ENCODE peak calls at places on chromosomes 1 and 21, in ten cellular contexts. One of them, this sample, is unnamed.

GRCh38 chr1:28155628-28156027 is 20.9 kb downstream of the PTAFR start:
- DNase-seq in spleen: no peak
- DNase-seq in pancreas: no peak
- DNase-seq in left ventricle myocardium inferior: no peak
- DNase-seq in cardiac muscle cell: no peak
- DNase-seq in astrocyte: no peak
- DNase-seq in mesendoderm: no peak
- DNase-seq in CD8-positive, alpha-beta memory T cell: no peak
- DNase-seq in hepatocyte: no peak
- DNase-seq in psoas muscle: no peak
- DNase-seq in this sample: no peak

GRCh38 chr1:110003747-110004428 is 19.3 kb downstream of the AHCYL1 start:
- DNase-seq in hepatocyte: peak; percentile 91
- DNase-seq in mesendoderm: peak; percentile 99
- DNase-seq in left ventricle myocardium inferior: peak; percentile 51
- DNase-seq in CD8-positive, alpha-beta memory T cell: no peak
- DNase-seq in psoas muscle: peak; percentile 82
- DNase-seq in pancreas: peak; percentile 53
- DNase-seq in cardiac muscle cell: peak; percentile 98
- DNase-seq in astrocyte: peak; percentile 99
- DNase-seq in spleen: no peak
- DNase-seq in this sample: no peak

GRCh38 chr1:40862008-40862863 is at the start of gene CITED4:
- DNase-seq in spleen: peak; percentile 99
- DNase-seq in hepatocyte: peak; percentile 97
- DNase-seq in pancreas: peak; percentile 99
- DNase-seq in CD8-positive, alpha-beta memory T cell: peak; percentile 98
- DNase-seq in left ventricle myocardium inferior: peak; percentile 96
- DNase-seq in astrocyte: peak; percentile 61
- DNase-seq in psoas muscle: peak; percentile 95
- DNase-seq in cardiac muscle cell: peak; percentile 93
- DNase-seq in mesendoderm: peak; percentile 97
- DNase-seq in this sample: peak; percentile 97

GRCh38 chr1:152309955-152310354 is 15.1 kb downstream of the FLG start:
- DNase-seq in CD8-positive, alpha-beta memory T cell: no peak
- DNase-seq in pancreas: no peak
- DNase-seq in astrocyte: no peak
- DNase-seq in hepatocyte: no peak
- DNase-seq in left ventricle myocardium inferior: no peak
- DNase-seq in cardiac muscle cell: no peak
- DNase-seq in mesendoderm: no peak
- DNase-seq in psoas muscle: no peak
- DNase-seq in spleen: no peak
- DNase-seq in this sample: no peak

GRCh38 chr1:226679853-226680516 is 59.1 kb downstream of the ITPKB start:
- DNase-seq in pancreas: peak; percentile 87
- DNase-seq in mesendoderm: peak; percentile 100
- DNase-seq in psoas muscle: peak; percentile 85
- DNase-seq in spleen: peak; percentile 95
- DNase-seq in cardiac muscle cell: peak; percentile 89
- DNase-seq in hepatocyte: peak; percentile 86
- DNase-seq in left ventricle myocardium inferior: peak; percentile 90
- DNase-seq in CD8-positive, alpha-beta memory T cell: peak; percentile 89
- DNase-seq in astrocyte: peak; percentile 70
- DNase-seq in this sample: peak; percentile 81

GRCh38 chr1:184032306-184033135 is 5.0 kb downstream of the COLGALT2 start:
- DNase-seq in hepatocyte: no peak
- DNase-seq in left ventricle myocardium inferior: no peak
- DNase-seq in cardiac muscle cell: no peak
- DNase-seq in CD8-positive, alpha-beta memory T cell: no peak
- DNase-seq in mesendoderm: no peak
- DNase-seq in astrocyte: no peak
- DNase-seq in psoas muscle: no peak
- DNase-seq in pancreas: no peak
- DNase-seq in spleen: no peak
- DNase-seq in this sample: no peak

GRCh38 chr1:111463029-111463683 is 10.6 kb upstream of the C1orf162 start:
- DNase-seq in spleen: no peak
- DNase-seq in psoas muscle: no peak
- DNase-seq in CD8-positive, alpha-beta memory T cell: no peak
- DNase-seq in left ventricle myocardium inferior: no peak
- DNase-seq in astrocyte: peak; percentile 79
- DNase-seq in cardiac muscle cell: peak; percentile 60
- DNase-seq in mesendoderm: no peak
- DNase-seq in hepatocyte: no peak
- DNase-seq in pancreas: no peak
- DNase-seq in this sample: no peak

GRCh38 chr21:27369234-27369633 is 402.3 kb upstream of the ADAMTS5 start:
- DNase-seq in spleen: no peak
- DNase-seq in hepatocyte: no peak
- DNase-seq in CD8-positive, alpha-beta memory T cell: no peak
- DNase-seq in astrocyte: no peak
- DNase-seq in left ventricle myocardium inferior: no peak
- DNase-seq in cardiac muscle cell: no peak
- DNase-seq in mesendoderm: no peak
- DNase-seq in pancreas: no peak
- DNase-seq in psoas muscle: no peak
- DNase-seq in this sample: no peak

GRCh38 chr1:239386453-239387303 is at the start of gene CHRM3:
- DNase-seq in spleen: no peak
- DNase-seq in pancreas: peak; percentile 89
- DNase-seq in astrocyte: peak; percentile 64
- DNase-seq in left ventricle myocardium inferior: no peak
- DNase-seq in mesendoderm: peak; percentile 85
- DNase-seq in psoas muscle: peak; percentile 11
- DNase-seq in CD8-positive, alpha-beta memory T cell: no peak
- DNase-seq in cardiac muscle cell: peak; percentile 24
- DNase-seq in hepatocyte: peak; percentile 75
- DNase-seq in this sample: no peak

GRCh38 chr1:56578963-56579875 is at the start of gene PLPP3:
- DNase-seq in psoas muscle: peak; percentile 83
- DNase-seq in left ventricle myocardium inferior: peak; percentile 87
- DNase-seq in hepatocyte: peak; percentile 92
- DNase-seq in spleen: peak; percentile 91
- DNase-seq in CD8-positive, alpha-beta memory T cell: no peak
- DNase-seq in astrocyte: peak; percentile 89
- DNase-seq in pancreas: peak; percentile 88
- DNase-seq in cardiac muscle cell: peak; percentile 94
- DNase-seq in mesendoderm: peak; percentile 93
- DNase-seq in this sample: no peak

GRCh38 chr1:21919520-21919919 is 17.6 kb downstream of the HSPG2 start:
- DNase-seq in hepatocyte: no peak
- DNase-seq in mesendoderm: no peak
- DNase-seq in astrocyte: peak; percentile 77
- DNase-seq in left ventricle myocardium inferior: no peak
- DNase-seq in CD8-positive, alpha-beta memory T cell: no peak
- DNase-seq in spleen: no peak
- DNase-seq in pancreas: no peak
- DNase-seq in psoas muscle: no peak
- DNase-seq in cardiac muscle cell: peak; percentile 62
- DNase-seq in this sample: no peak

GRCh38 chr1:99648107-99648506 is 2.2 kb downstream of the PALMD start:
- DNase-seq in pancreas: no peak
- DNase-seq in spleen: no peak
- DNase-seq in cardiac muscle cell: no peak
- DNase-seq in left ventricle myocardium inferior: peak; percentile 73
- DNase-seq in CD8-positive, alpha-beta memory T cell: no peak
- DNase-seq in astrocyte: no peak
- DNase-seq in psoas muscle: peak; percentile 63
- DNase-seq in hepatocyte: peak; percentile 21
- DNase-seq in mesendoderm: peak; percentile 60
- DNase-seq in this sample: no peak

GRCh38 chr1:90246069-90246468 is 251.2 kb downstream of the ZNF326 start:
- DNase-seq in mesendoderm: no peak
- DNase-seq in psoas muscle: no peak
- DNase-seq in astrocyte: no peak
- DNase-seq in CD8-positive, alpha-beta memory T cell: no peak
- DNase-seq in left ventricle myocardium inferior: no peak
- DNase-seq in cardiac muscle cell: no peak
- DNase-seq in pancreas: no peak
- DNase-seq in spleen: no peak
- DNase-seq in hepatocyte: no peak
- DNase-seq in this sample: no peak

DNA sequence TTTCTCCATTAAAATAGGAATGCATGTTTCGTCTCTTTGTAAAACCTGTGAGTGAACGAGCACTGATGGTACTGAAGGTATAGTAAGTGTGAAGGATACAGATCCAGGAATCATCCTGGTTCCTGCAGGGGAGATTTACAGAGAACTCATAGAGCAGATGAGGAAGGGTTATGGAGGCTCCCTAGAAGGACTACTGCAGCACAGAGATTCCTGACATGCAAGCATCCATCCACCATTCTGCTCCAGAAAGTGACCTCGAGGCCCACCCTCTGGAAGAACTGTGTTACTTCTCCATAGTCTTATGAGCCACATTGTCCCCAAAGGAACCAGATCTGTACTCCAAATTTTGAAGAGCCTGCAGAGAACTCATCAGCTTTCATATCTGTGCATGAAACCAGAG is 14.5 kb downstream of the MKNK1 start:
- DNase-seq in pancreas: no peak
- DNase-seq in left ventricle myocardium inferior: no peak
- DNase-seq in CD8-positive, alpha-beta memory T cell: no peak
- DNase-seq in spleen: no peak
- DNase-seq in hepatocyte: no peak
- DNase-seq in psoas muscle: no peak
- DNase-seq in mesendoderm: no peak
- DNase-seq in cardiac muscle cell: no peak
- DNase-seq in astrocyte: no peak
- DNase-seq in this sample: no peak
- H3K36me3 ChIP-seq in pancreas: peaks cover 32% of the 10 kb centered on the region
- H3K36me3 ChIP-seq in left ventricle myocardium inferior: peaks cover 89% of the 10 kb centered on the region
- H3K36me3 ChIP-seq in CD8-positive, alpha-beta memory T cell: peaks cover 28% of the 10 kb centered on the region
- H3K36me3 ChIP-seq in spleen: peaks cover 92% of the 10 kb centered on the region
- H3K36me3 ChIP-seq in hepatocyte: no peaks in the 10 kb centered on the region
- H3K36me3 ChIP-seq in psoas muscle: peaks cover 14% of the 10 kb centered on the region
- H3K36me3 ChIP-seq in mesendoderm: no peaks in the 10 kb centered on the region
- H3K36me3 ChIP-seq in cardiac muscle cell: peaks cover 2% of the 10 kb centered on the region
- H3K36me3 ChIP-seq in astrocyte: peaks cover 11% of the 10 kb centered on the region
- H3K36me3 ChIP-seq in this sample: peaks cover 29% of the 10 kb centered on the region

GRCh38 chr1:192764675-192765074 is 44.2 kb upstream of the RGS2 start:
- DNase-seq in CD8-positive, alpha-beta memory T cell: no peak
- DNase-seq in psoas muscle: no peak
- DNase-seq in left ventricle myocardium inferior: no peak
- DNase-seq in spleen: no peak
- DNase-seq in cardiac muscle cell: no peak
- DNase-seq in hepatocyte: no peak
- DNase-seq in pancreas: no peak
- DNase-seq in mesendoderm: no peak
- DNase-seq in astrocyte: no peak
- DNase-seq in this sample: no peak
- H3K36me3 ChIP-seq in CD8-positive, alpha-beta memory T cell: no peaks in the 10 kb centered on the region
- H3K36me3 ChIP-seq in psoas muscle: no peaks in the 10 kb centered on the region
- H3K36me3 ChIP-seq in left ventricle myocardium inferior: no peaks in the 10 kb centered on the region
- H3K36me3 ChIP-seq in spleen: no peaks in the 10 kb centered on the region
- H3K36me3 ChIP-seq in cardiac muscle cell: no peaks in the 10 kb centered on the region
- H3K36me3 ChIP-seq in hepatocyte: no peaks in the 10 kb centered on the region
- H3K36me3 ChIP-seq in pancreas: no peaks in the 10 kb centered on the region
- H3K36me3 ChIP-seq in mesendoderm: no peaks in the 10 kb centered on the region
- H3K36me3 ChIP-seq in astrocyte: no peaks in the 10 kb centered on the region
- H3K36me3 ChIP-seq in this sample: no peaks in the 10 kb centered on the region

DNA sequence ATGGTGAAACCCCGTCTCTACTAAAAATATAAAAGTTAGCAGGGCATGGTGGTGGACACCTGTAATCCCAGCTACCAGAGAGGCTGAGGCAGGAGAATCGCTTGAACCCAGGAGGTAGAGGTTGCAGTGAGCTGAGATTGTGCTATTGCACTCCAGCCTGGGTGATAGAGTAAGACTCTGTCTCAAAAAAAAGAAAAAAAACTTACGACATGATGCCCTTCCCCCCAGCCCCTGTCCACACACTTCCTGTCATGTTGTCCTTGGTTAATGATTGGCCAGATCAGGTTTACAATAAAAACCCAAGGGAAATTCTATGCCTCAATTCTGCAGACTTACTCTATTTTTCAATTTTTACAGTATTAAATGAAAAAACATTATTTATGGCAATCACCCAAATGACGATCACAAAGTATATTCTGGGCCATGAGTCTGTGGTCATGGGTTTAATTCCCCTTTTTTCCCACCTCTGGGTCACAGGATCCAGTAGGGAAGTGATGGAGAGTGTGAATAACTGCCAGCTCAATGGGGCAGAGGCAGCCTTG is 90.3 kb downstream of the BCAR3 start:
- DNase-seq in mesendoderm: no peak
- DNase-seq in left ventricle myocardium inferior: no peak
- DNase-seq in hepatocyte: peak; percentile 57
- DNase-seq in spleen: peak; percentile 2
- DNase-seq in cardiac muscle cell: no peak
- DNase-seq in astrocyte: no peak
- DNase-seq in pancreas: no peak
- DNase-seq in CD8-positive, alpha-beta memory T cell: no peak
- DNase-seq in psoas muscle: no peak
- DNase-seq in this sample: no peak
- H3K36me3 ChIP-seq in mesendoderm: peaks cover 24% of the 10 kb centered on the region
- H3K36me3 ChIP-seq in left ventricle myocardium inferior: peaks cover 39% of the 10 kb centered on the region
- H3K36me3 ChIP-seq in hepatocyte: no peaks in the 10 kb centered on the region
- H3K36me3 ChIP-seq in spleen: peaks cover 41% of the 10 kb centered on the region
- H3K36me3 ChIP-seq in cardiac muscle cell: no peaks in the 10 kb centered on the region
- H3K36me3 ChIP-seq in astrocyte: peaks cover 39% of the 10 kb centered on the region
- H3K36me3 ChIP-seq in pancreas: no peaks in the 10 kb centered on the region
- H3K36me3 ChIP-seq in CD8-positive, alpha-beta memory T cell: no peaks in the 10 kb centered on the region
- H3K36me3 ChIP-seq in psoas muscle: no peaks in the 10 kb centered on the region
- H3K36me3 ChIP-seq in this sample: no peaks in the 10 kb centered on the region

GRCh38 chr1:161217831-161218230 is 2.7 kb downstream of the FCER1G start:
- DNase-seq in spleen: peak; percentile 63
- DNase-seq in hepatocyte: no peak
- DNase-seq in mesendoderm: no peak
- DNase-seq in cardiac muscle cell: no peak
- DNase-seq in pancreas: no peak
- DNase-seq in astrocyte: no peak
- DNase-seq in CD8-positive, alpha-beta memory T cell: no peak
- DNase-seq in psoas muscle: no peak
- DNase-seq in left ventricle myocardium inferior: no peak
- DNase-seq in this sample: no peak

GRCh38 chr1:161215079-161215478 is at the start of gene FCER1G:
- DNase-seq in hepatocyte: no peak
- DNase-seq in CD8-positive, alpha-beta memory T cell: no peak
- DNase-seq in pancreas: no peak
- DNase-seq in spleen: peak; percentile 91
- DNase-seq in psoas muscle: peak; percentile 45
- DNase-seq in cardiac muscle cell: no peak
- DNase-seq in astrocyte: no peak
- DNase-seq in mesendoderm: no peak
- DNase-seq in left ventricle myocardium inferior: peak; percentile 61
- DNase-seq in this sample: no peak

GRCh38 chr1:161218301-161219077 is 3.4 kb downstream of the FCER1G start:
- DNase-seq in astrocyte: no peak
- DNase-seq in CD8-positive, alpha-beta memory T cell: no peak
- DNase-seq in hepatocyte: no peak
- DNase-seq in psoas muscle: no peak
- DNase-seq in left ventricle myocardium inferior: no peak
- DNase-seq in spleen: peak; percentile 58
- DNase-seq in pancreas: no peak
- DNase-seq in mesendoderm: no peak
- DNase-seq in cardiac muscle cell: no peak
- DNase-seq in this sample: no peak

GRCh38 chr1:161216945-161217712 is 2.0 kb downstream of the FCER1G start:
- DNase-seq in cardiac muscle cell: peak; percentile 79
- DNase-seq in CD8-positive, alpha-beta memory T cell: no peak
- DNase-seq in spleen: peak; percentile 9
- DNase-seq in hepatocyte: no peak
- DNase-seq in mesendoderm: no peak
- DNase-seq in astrocyte: peak; percentile 75
- DNase-seq in psoas muscle: no peak
- DNase-seq in left ventricle myocardium inferior: no peak
- DNase-seq in pancreas: no peak
- DNase-seq in this sample: peak; percentile 32

GRCh38 chr1:161214374-161214773 is 721 bp upstream of the FCER1G start:
- DNase-seq in psoas muscle: no peak
- DNase-seq in cardiac muscle cell: no peak
- DNase-seq in CD8-positive, alpha-beta memory T cell: no peak
- DNase-seq in astrocyte: no peak
- DNase-seq in hepatocyte: no peak
- DNase-seq in spleen: no peak
- DNase-seq in pancreas: no peak
- DNase-seq in mesendoderm: no peak
- DNase-seq in left ventricle myocardium inferior: no peak
- DNase-seq in this sample: no peak
- H3K36me3 ChIP-seq in psoas muscle: peaks cover 19% of the 10 kb centered on the region
- H3K36me3 ChIP-seq in cardiac muscle cell: peaks cover 34% of the 10 kb centered on the region
- H3K36me3 ChIP-seq in CD8-positive, alpha-beta memory T cell: peaks cover 44% of the 10 kb centered on the region
- H3K36me3 ChIP-seq in astrocyte: peaks cover 32% of the 10 kb centered on the region
- H3K36me3 ChIP-seq in hepatocyte: peaks cover 10% of the 10 kb centered on the region
- H3K36me3 ChIP-seq in spleen: peaks cover 75% of the 10 kb centered on the region
- H3K36me3 ChIP-seq in pancreas: peaks cover 18% of the 10 kb centered on the region
- H3K36me3 ChIP-seq in mesendoderm: peaks cover 14% of the 10 kb centered on the region
- H3K36me3 ChIP-seq in left ventricle myocardium inferior: peaks cover 57% of the 10 kb centered on the region
- H3K36me3 ChIP-seq in this sample: peaks cover 41% of the 10 kb centered on the region

This sample was measured in CD8-positive, alpha-beta T cell.